ENCODE peak calls at places on chromosomes 11 and 22, in six cellular contexts. Y is GM23338, W is IMR-90, V is cardiac fibroblast, Q is neural progenitor cell, I is cardiac muscle cell. P is an unnamed sample.

GRCh38 chr11:47858169-47858543 is 10.0 kb upstream of the NUP160 start:
- DNase-seq in Y (no peak), W (peak), V (peak), Q (no peak), I (peak), P (no peak)

GRCh38 chr11:118938491-118939411 is 13.0 kb upstream of the BCL9L start:
- DNase-seq in Y (no peak), W (peak), V (peak), Q (no peak), I (peak), P (no peak)

GRCh38 chr22:47724751-47725150 is 962.3 kb downstream of the TBC1D22A start:
- DNase-seq in Y (no peak), W (no peak), V (no peak), Q (no peak), I (no peak), P (no peak)

GRCh38 chr11:71991494-71991893 is 7.2 kb upstream of the IL18BP start:
- DNase-seq in Y (no peak), W (no peak), V (no peak), Q (no peak), I (no peak), P (no peak)

GRCh38 chr11:1827095-1827797 is 7.5 kb upstream of the SYT8 start:
- DNase-seq in Y (no peak), W (peak), V (peak), Q (no peak), I (peak), P (no peak)

GRCh38 chr11:126072821-126073594 is 10.3 kb upstream of the CDON start:
- DNase-seq in Y (no peak), W (no peak), V (no peak), Q (no peak), I (no peak), P (no peak)

GRCh38 chr11:133082453-133082781 is 449.9 kb downstream of the OPCML start:
- DNase-seq in Y (peak), W (no peak), V (peak), Q (peak), I (peak), P (peak)

GRCh38 chr11:14789879-14790484 is 102.0 kb downstream of the CYP2R1 start:
- DNase-seq in Y (no peak), W (peak), V (peak), Q (no peak), I (peak), P (no peak)

GRCh38 chr11:44418438-44418795 is 108.5 kb upstream of the ALX4 start:
- DNase-seq in Y (no peak), W (no peak), V (no peak), Q (no peak), I (no peak), P (no peak)

GRCh38 chr11:96143016-96143670 is 199.9 kb downstream of the MAML2 start:
- DNase-seq in Y (no peak), W (no peak), V (peak), Q (peak), I (peak), P (no peak)

GRCh38 chr11:94851864-94852581 is 83.9 kb downstream of the AMOTL1 start:
- DNase-seq in Y (no peak), W (no peak), V (no peak), Q (no peak), I (no peak), P (no peak)

GRCh38 chr11:131811380-131811779 is 441.0 kb downstream of the NTM start:
- DNase-seq in Y (no peak), W (no peak), V (no peak), Q (no peak), I (no peak), P (no peak)

GRCh38 chr22:18088825-18089568 is 11.2 kb downstream of the PEX26 start:
- DNase-seq in Y (no peak), W (no peak), V (no peak), Q (no peak), I (no peak), P (no peak)

GRCh38 chr22:40751250-40751649 is 67.9 kb downstream of the SLC25A17 start:
- DNase-seq in Y (no peak), W (no peak), V (no peak), Q (no peak), I (no peak), P (no peak)
- TF ChIP-seq CTCF in Y (no peak), W (no peak), V (no peak), Q (no peak), I (no peak), P (no peak)

GRCh38 chr11:86955674-86956522 is 703 bp upstream of the FZD4 start:
- DNase-seq in Y (peak), W (peak), V (peak), Q (peak), I (peak), P (peak)
- TF ChIP-seq CTCF in Y (peak), W (peak), V (peak), Q (peak), I (peak), P (no peak)

GRCh38 chr11:63020671-63021255 is 5.1 kb upstream of the SLC22A8 start:
- DNase-seq in Y (peak), W (no peak), V (no peak), Q (peak), I (no peak), P (peak)
- TF ChIP-seq CTCF in Y (peak), W (peak), V (peak), Q (peak), I (peak), P (peak)

GRCh38 chr11:57640068-57640800 is 9.5 kb downstream of the YPEL4 start:
- DNase-seq in Y (no peak), W (no peak), V (no peak), Q (no peak), I (no peak), P (no peak)

GRCh38 chr11:57639321-57640067 is 10.2 kb downstream of the YPEL4 start:
- DNase-seq in Y (peak), W (peak), V (peak), Q (peak), I (peak), P (peak)

GRCh38 chr11:57638005-57638760 is 11.5 kb downstream of the YPEL4 start:
- DNase-seq in Y (peak), W (peak), V (peak), Q (peak), I (peak), P (peak)

GRCh38 chr11:57637626-57638004 is 12.1 kb downstream of the YPEL4 start:
- DNase-seq in Y (peak), W (no peak), V (no peak), Q (peak), I (peak), P (peak)

DNA sequence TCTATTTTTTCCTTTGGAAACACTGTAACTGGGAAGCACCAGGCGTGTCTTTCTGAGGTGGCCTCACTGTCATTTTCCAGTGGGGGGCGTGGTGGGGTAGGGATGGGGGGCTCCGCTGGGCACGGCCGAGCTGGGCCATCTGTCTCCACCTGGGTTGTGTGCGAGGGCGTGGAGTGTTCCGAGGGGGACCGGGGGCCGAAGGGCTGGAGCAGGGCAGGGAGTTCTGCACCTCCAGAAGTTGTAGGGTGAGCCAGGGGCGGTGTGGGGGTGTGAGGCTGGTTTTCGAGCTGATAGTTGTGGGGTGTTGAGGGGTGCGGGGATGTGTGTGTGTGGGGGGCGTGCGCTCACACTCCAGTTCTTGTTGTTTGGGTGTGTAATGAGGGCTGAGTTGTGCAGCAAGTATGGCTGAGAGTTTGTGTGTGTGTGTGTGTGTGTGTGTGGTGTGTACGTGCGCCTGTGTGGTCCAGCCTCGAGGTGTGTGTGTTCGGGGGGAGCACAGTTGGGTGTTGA is 10.8 kb downstream of the YPEL4 start:
- DNase-seq in Y (no peak), W (no peak), V (no peak), Q (peak), I (no peak), P (peak)
- TF ChIP-seq CTCF in Y (peak), W (no peak), V (no peak), Q (no peak), I (peak), P (no peak)

GRCh38 chr22:20751185-20751851 is 22.6 kb upstream of the SERPIND1 start:
- DNase-seq in Y (peak), W (no peak), V (peak), Q (peak), I (peak), P (peak)
- TF ChIP-seq CTCF in Y (peak), W (peak), V (no peak), Q (peak), I (peak), P (peak)